ENCODE peak calls at places on chromosomes 7 and 10, in eight cellular contexts. Q, R, C, X, H, W, J and O are unnamed samples.

GRCh38 chr7:101507791-101508252 is 121.3 kb downstream of the MYL10 start:
- DNase-seq in C (peak; percentile 91), Q (no peak), J (no peak), W (no peak), H (no peak), X (peak; percentile 40), R (peak; percentile 26), O (no peak)

GRCh38 chr7:149240637-149241036 is 1.2 kb downstream of the ZNF212 start:
- DNase-seq in H (no peak), J (no peak), C (no peak), X (no peak), Q (no peak), R (no peak), W (no peak), O (no peak)

GRCh38 chr10:132868995-132869394 is 73.4 kb downstream of the CFAP46 start:
- DNase-seq in W (no peak), H (no peak), J (no peak), C (no peak), Q (peak; percentile 8), X (no peak), R (no peak), O (no peak)

GRCh38 chr7:142319970-142320369 is 62.1 kb upstream of the PRSS58 start:
- DNase-seq in R (no peak), J (no peak), Q (no peak), H (no peak), X (no peak), W (no peak), C (no peak), O (no peak)

GRCh38 chr10:122637371-122637770 is 62.3 kb downstream of the C10orf120 start:
- DNase-seq in J (no peak), C (no peak), W (no peak), H (no peak), Q (peak; percentile 55), R (no peak), X (no peak), O (no peak)

GRCh38 chr7:75649462-75649861 is 89.3 kb downstream of the HIP1 start:
- DNase-seq in H (no peak), X (peak; percentile 44), Q (no peak), W (no peak), J (no peak), R (no peak), C (no peak), O (no peak)

GRCh38 chr7:15367897-15368296 is 193.9 kb downstream of the AGMO start:
- DNase-seq in Q (no peak), R (no peak), X (no peak), J (no peak), C (no peak), H (no peak), W (no peak), O (no peak)

GRCh38 chr10:109933984-109934565 is 10.8 kb upstream of the XPNPEP1 start:
- DNase-seq in J (no peak), X (no peak), W (no peak), R (no peak), Q (no peak), H (no peak), C (no peak), O (peak; percentile 22)

GRCh38 chr10:47406870-47407648 is 23.0 kb upstream of the ZNF488 start:
- DNase-seq in X (peak; percentile 91), C (peak; percentile 89), H (peak; percentile 82), W (peak; percentile 83), J (peak; percentile 13), R (peak; percentile 88), Q (no peak), O (no peak)

GRCh38 chr7:76338298-76339084 is 20.3 kb downstream of the YWHAG start:
- DNase-seq in R (peak; percentile 53), H (no peak), X (peak; percentile 56), C (no peak), W (peak; percentile 47), J (no peak), Q (no peak), O (no peak)

GRCh38 chr10:58457761-58458616 is 54.7 kb upstream of the BICC1 start:
- DNase-seq in C (no peak), J (peak; percentile 96), Q (peak; percentile 52), W (peak; percentile 100), H (no peak), R (peak; percentile 100), X (no peak), O (no peak)

GRCh38 chr7:20700491-20701231 is 85.2 kb downstream of the ABCB5 start:
- DNase-seq in C (no peak), J (no peak), H (no peak), Q (no peak), W (no peak), R (no peak), X (no peak), O (no peak)

GRCh38 chr7:102874166-102874829 is 38.5 kb upstream of the LRRC17 start:
- DNase-seq in H (peak; percentile 37), R (peak; percentile 99), J (peak; percentile 74), X (peak; percentile 88), Q (no peak), C (peak; percentile 36), W (peak; percentile 99), O (no peak)

GRCh38 chr10:22767859-22768258 is 53.5 kb upstream of the PIP4K2A start:
- DNase-seq in C (no peak), Q (no peak), W (no peak), J (no peak), R (no peak), H (no peak), X (no peak), O (no peak)

GRCh38 chr7:142478479-142479220 is 220.8 kb upstream of the PRSS58 start:
- DNase-seq in W (no peak), H (no peak), Q (no peak), J (no peak), C (peak; percentile 55), X (peak; percentile 15), R (peak; percentile 51), O (peak; percentile 7)

GRCh38 chr7:16698200-16698910 is 52.4 kb downstream of the BZW2 start:
- DNase-seq in X (no peak), H (no peak), Q (no peak), C (no peak), W (no peak), J (no peak), R (no peak), O (no peak)

GRCh38 chr10:79127151-79127961 is 58.6 kb downstream of the ZMIZ1 start:
- DNase-seq in X (peak; percentile 74), C (peak; percentile 91), R (peak; percentile 85), W (peak; percentile 77), J (no peak), H (no peak), Q (peak; percentile 76), O (no peak)

GRCh38 chr10:71058308-71058707 is 154.1 kb upstream of the UNC5B start:
- DNase-seq in H (no peak), R (no peak), X (no peak), Q (no peak), J (no peak), C (no peak), W (no peak), O (no peak)

DNA sequence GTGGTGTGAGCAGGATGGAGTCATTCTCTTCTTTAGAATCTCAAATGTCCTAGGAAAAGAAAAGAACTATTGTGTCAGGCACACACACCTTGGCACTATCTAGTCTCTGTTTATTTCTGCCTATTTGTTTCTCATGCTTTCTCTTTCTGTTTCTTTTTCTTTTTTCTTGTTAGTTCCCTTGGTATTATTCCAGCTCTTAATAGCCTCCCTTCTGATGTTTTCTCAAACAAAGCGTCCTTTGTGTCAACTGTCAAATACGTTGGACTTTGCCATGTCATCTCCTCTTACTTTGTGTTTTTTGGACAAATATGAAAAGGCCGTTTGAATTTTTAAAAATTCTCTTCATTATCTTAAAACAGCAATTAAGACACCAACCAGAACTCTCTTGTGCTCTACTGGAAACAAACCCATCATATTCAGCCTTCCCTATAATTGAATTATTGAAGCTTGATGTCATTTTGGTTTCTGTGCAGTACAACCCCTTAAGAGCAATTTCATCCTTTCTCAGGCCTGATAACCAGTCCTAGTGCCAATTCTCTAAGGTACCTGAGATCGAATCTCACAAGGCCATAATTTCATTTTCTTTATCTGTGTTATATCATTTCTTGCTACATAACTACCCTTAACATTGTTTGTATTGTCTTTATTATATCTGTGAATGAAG is 497.8 kb upstream of the NRP1 start:
- DNase-seq in J (no peak), C (no peak), H (no peak), R (no peak), Q (no peak), W (no peak), X (no peak), O (no peak)
- TF ChIP-seq CTCF in J (no peak), C (no peak), H (no peak), R (no peak), Q (no peak), W (no peak), X (no peak), O (no peak)

GRCh38 chr7:116259156-116259555 is 48.8 kb downstream of the TES start:
- DNase-seq in X (no peak), W (peak; percentile 42), H (no peak), J (no peak), Q (no peak), C (no peak), R (peak; percentile 63), O (no peak)
- H3K27ac ChIP-seq in X (no peak overlapping the region), W (peak overlapping the region; percentile 69), H (peak overlapping the region; percentile 25), J (no peak overlapping the region), Q (peak overlapping the region; percentile 4), C (no peak overlapping the region), R (peak overlapping the region; percentile 15), O (no peak overlapping the region)

DNA sequence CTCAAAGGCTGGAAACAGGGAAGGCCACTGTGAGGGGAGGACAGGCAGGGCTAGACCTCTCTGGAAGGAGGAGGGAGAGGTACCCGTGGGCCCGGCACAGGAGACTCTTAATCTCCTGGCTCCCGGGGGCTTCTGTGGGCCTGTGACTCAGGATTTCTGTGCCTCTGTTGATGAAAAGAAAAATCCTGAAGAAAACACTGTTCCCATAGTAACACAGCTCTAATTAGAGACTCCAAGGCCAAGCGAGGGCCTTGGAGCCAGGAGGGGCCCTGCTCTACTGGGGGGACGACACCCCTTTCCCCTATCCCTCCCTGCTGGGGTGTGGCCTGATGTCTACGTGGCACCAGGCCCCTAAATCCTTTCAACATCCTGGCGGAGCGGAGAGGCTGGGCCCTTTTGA is 174.1 kb upstream of the TNRC18 start:
- DNase-seq in C (peak; percentile 54), W (peak; percentile 40), R (peak; percentile 52), H (no peak), X (no peak), J (no peak), Q (no peak), O (no peak)
- TF ChIP-seq CTCF in C (no peak), W (no peak), R (no peak), H (no peak), X (no peak), J (no peak), Q (no peak), O (no peak)

GRCh38 chr7:140451716-140452115 is 27.6 kb downstream of the MKRN1 start:
- DNase-seq in R (no peak), X (no peak), C (no peak), W (no peak), J (no peak), H (no peak), Q (no peak), O (no peak)

GRCh38 chr7:140455743-140456142 is 23.6 kb downstream of the MKRN1 start:
- DNase-seq in R (no peak), C (no peak), H (no peak), J (no peak), X (no peak), W (no peak), Q (no peak), O (no peak)

GRCh38 chr7:140454657-140455015 is 24.7 kb downstream of the MKRN1 start:
- DNase-seq in W (no peak), R (no peak), Q (no peak), H (no peak), J (no peak), X (no peak), C (no peak), O (no peak)

GRCh38 chr7:140456627-140457051 is 22.7 kb downstream of the MKRN1 start:
- DNase-seq in Q (no peak), W (no peak), X (no peak), C (no peak), R (no peak), J (no peak), H (no peak), O (no peak)

GRCh38 chr7:140453273-140453672 is 26.0 kb downstream of the MKRN1 start:
- DNase-seq in R (no peak), H (no peak), Q (no peak), X (no peak), J (no peak), C (no peak), W (no peak), O (no peak)
- H3K27ac ChIP-seq in R (no peak overlapping the region), H (no peak overlapping the region), Q (no peak overlapping the region), X (no peak overlapping the region), J (no peak overlapping the region), C (no peak overlapping the region), W (no peak overlapping the region), O (no peak overlapping the region)